ENCODE peak calls at places on chromosomes 1 and 21, in six cellular contexts. W is LoVo; U is amygdala; D is stimulated activated CD4-positive, alpha-beta T cell treated with anti-CD3 and anti-CD28 coated beads, Interleukin-12 subunit alpha, Interleukin-12 subunit beta, amount 100 ng/mL, for 48 hours; I is Calu3; L is heart left ventricle. V is an unnamed sample.

GRCh38 chr1:152886758-152887409 is 8.8 kb downstream of the SMCP start:
- DNase-seq in W (no peak), U (no peak), D (no peak), I (no peak), L (no peak), V (no peak)

GRCh38 chr1:116956378-116956777 is 45.2 kb upstream of the CD101 start:
- DNase-seq in W (no peak), U (no peak), D (no peak), I (no peak), L (no peak), V (no peak)

GRCh38 chr1:8463144-8463927 is 145.4 kb downstream of the SLC45A1 start:
- DNase-seq in W (no peak), U (no peak), D (no peak), I (peak), L (peak), V (peak)

GRCh38 chr1:5598824-5599395 is 393.3 kb downstream of the NPHP4 start:
- DNase-seq in W (no peak), U (no peak), D (no peak), I (no peak), L (no peak), V (no peak)

GRCh38 chr1:29457496-29458368 is 221.4 kb downstream of the PTPRU start:
- DNase-seq in W (no peak), U (no peak), D (no peak), I (no peak), L (no peak), V (peak)

GRCh38 chr1:247204177-247204647 is 32.4 kb upstream of the ZNF124 start:
- DNase-seq in W (no peak), U (no peak), D (no peak), I (no peak), L (no peak), V (no peak)

GRCh38 chr1:9476790-9477463 is 62.3 kb upstream of the SLC25A33 start:
- DNase-seq in W (no peak), U (no peak), D (no peak), I (no peak), L (no peak), V (no peak)

GRCh38 chr1:60924964-60925798 is 157.2 kb upstream of the NFIA start:
- DNase-seq in W (no peak), U (no peak), D (no peak), I (no peak), L (no peak), V (no peak)

GRCh38 chr1:6922096-6922931 is 137.1 kb downstream of the CAMTA1 start:
- DNase-seq in W (no peak), U (no peak), D (no peak), I (no peak), L (peak), V (no peak)

GRCh38 chr1:26820784-26821269 is 5.7 kb upstream of the ZDHHC18 start:
- DNase-seq in W (no peak), U (no peak), D (no peak), I (no peak), L (no peak), V (no peak)

GRCh38 chr21:32520885-32521735 is 64.2 kb downstream of the TCP10L start:
- DNase-seq in W (peak), U (no peak), D (no peak), I (peak), L (peak), V (peak)

GRCh38 chr1:177045156-177045555 is 119.4 kb downstream of the ASTN1 start:
- DNase-seq in W (no peak), U (no peak), D (no peak), I (no peak), L (no peak), V (no peak)

GRCh38 chr21:29208666-29209059 is 78.2 kb downstream of the MAP3K7CL start:
- DNase-seq in W (no peak), U (no peak), D (no peak), I (no peak), L (no peak), V (no peak)

GRCh38 chr1:81550753-81551152 is 250.0 kb upstream of the ADGRL2 start:
- DNase-seq in W (peak), U (no peak), D (no peak), I (peak), L (no peak), V (no peak)

GRCh38 chr1:4772294-4773010 is 118.0 kb downstream of the AJAP1 start:
- DNase-seq in W (no peak), U (no peak), D (no peak), I (no peak), L (no peak), V (no peak)

GRCh38 chr1:50978144-50978851 is 8.3 kb downstream of the CDKN2C start:
- DNase-seq in W (peak), U (no peak), D (peak), I (peak), L (peak), V (peak)

GRCh38 chr1:204703826-204704612 is 18.5 kb upstream of the LRRN2 start:
- DNase-seq in W (no peak), U (no peak), D (no peak), I (no peak), L (no peak), V (no peak)

GRCh38 chr1:204087893-204088528 is 15.1 kb downstream of the SOX13 start:
- DNase-seq in W (no peak), U (no peak), D (no peak), I (no peak), L (no peak), V (no peak)

GRCh38 chr21:45460611-45461368 is 55.8 kb downstream of the COL18A1 start:
- DNase-seq in W (peak), U (no peak), D (no peak), I (no peak), L (no peak), V (no peak)

GRCh38 chr1:242468749-242469148 is 55.7 kb downstream of the PLD5 start:
- DNase-seq in W (peak), U (no peak), D (no peak), I (peak), L (no peak), V (no peak)

GRCh38 chr1:174743654-174744561 is 255.8 kb upstream of the CACYBP start:
- DNase-seq in W (peak), U (no peak), D (no peak), I (no peak), L (no peak), V (no peak)

GRCh38 chr1:159311679-159312078 is 9.5 kb downstream of the FCER1A start:
- DNase-seq in W (no peak), U (no peak), D (no peak), I (no peak), L (no peak), V (no peak)

GRCh38 chr1:9326596-9326995 is 33.9 kb downstream of the SPSB1 start:
- DNase-seq in W (no peak), U (no peak), D (no peak), I (no peak), L (no peak), V (no peak)

GRCh38 chr1:147567594-147568381 is 26.5 kb downstream of the BCL9 start:
- DNase-seq in W (no peak), U (no peak), D (no peak), I (peak), L (no peak), V (no peak)

GRCh38 chr1:39141925-39142324 is 62.6 kb upstream of the MACF1 start:
- DNase-seq in W (no peak), U (no peak), D (no peak), I (no peak), L (no peak), V (no peak)

GRCh38 chr1:40899230-40899870 is 37.2 kb upstream of the CITED4 start:
- DNase-seq in W (peak), U (no peak), D (no peak), I (peak), L (no peak), V (no peak)

GRCh38 chr1:65527211-65527610 is 106.7 kb downstream of the LEPR start:
- DNase-seq in W (no peak), U (no peak), D (no peak), I (no peak), L (no peak), V (no peak)